ENCODE peak calls at places on chromosomes 2 and 18, in five cellular contexts. E is GM19239; D is stimulated activated CD8-positive, alpha-beta memory T cell treated with anti-CD3 and anti-CD28 coated beads, Interleukin-4, amount 100 ng/mL, for 4 hours; Z is GM13976; C is Kasumi-1. N is an unnamed sample.

GRCh38 chr2:66457545-66457944 is 22.6 kb downstream of the MEIS1 start:
- DNase-seq in D (no peak), E (no peak), C (no peak), Z (no peak), N (no peak)

GRCh38 chr2:134119672-134120159 is 134.2 kb upstream of the MGAT5 start:
- DNase-seq in Z (peak), C (peak), D (peak), E (peak), N (peak)

GRCh38 chr2:241863021-241863954 is 4.6 kb upstream of the PDCD1 start:
- DNase-seq in E (no peak), D (peak), C (no peak), Z (peak), N (no peak)

GRCh38 chr18:74679679-74680076 is 82.0 kb downstream of the ZNF407 start:
- DNase-seq in Z (no peak), E (no peak), C (no peak), D (no peak), N (no peak)

GRCh38 chr2:182767578-182767977 is 51.5 kb downstream of the DNAJC10 start:
- DNase-seq in Z (no peak), E (no peak), C (peak), D (no peak), N (no peak)

GRCh38 chr18:50159654-50160046 is 35.3 kb downstream of the MYO5B start:
- DNase-seq in E (no peak), D (no peak), C (no peak), Z (no peak), N (no peak)

GRCh38 chr18:55647331-55647730 is 59.3 kb upstream of the TCF4 start:
- DNase-seq in E (no peak), C (no peak), Z (no peak), D (no peak), N (no peak)

GRCh38 chr18:13288509-13289138 is 70.1 kb downstream of the LDLRAD4 start:
- DNase-seq in D (no peak), E (no peak), Z (no peak), C (no peak), N (no peak)

GRCh38 chr18:13376841-13377351 is 158.3 kb downstream of the LDLRAD4 start:
- DNase-seq in C (no peak), D (peak), E (no peak), Z (no peak), N (no peak)